ENCODE peak calls at places on chromosomes 11 and 22, in ten cellular contexts. One of them, this sample, is unnamed.

GRCh38 chr11:18271206-18271605 is 5.1 kb downstream of the SAA1 start:
- DNase-seq in stimulated activated CD8-positive, alpha-beta memory T cell treated with anti-CD3 and anti-CD28 coated beads, Interleukin-4, amount 100 ng/mL, for 1 hour: no peak
- DNase-seq in cardiac muscle cell: no peak
- DNase-seq in EL: no peak
- DNase-seq in activated naive CD4-positive, alpha-beta T cell: no peak
- DNase-seq in HTR-8/SVneo: no peak
- DNase-seq in iris pigment epithelial cell: no peak
- DNase-seq in dermis microvascular lymphatic vessel endothelial cell: no peak
- DNase-seq in activated CD8-positive, alpha-beta memory T cell treated with anti-CD3 and anti-CD28 coated beads, Interleukin-2, amount 50 U/mL, for 48 hours: no peak
- DNase-seq in neural crest cell: no peak
- DNase-seq in this sample: no peak

GRCh38 chr11:78714539-78714938 is 139.9 kb upstream of the NARS2 start:
- DNase-seq in stimulated activated CD8-positive, alpha-beta memory T cell treated with anti-CD3 and anti-CD28 coated beads, Interleukin-4, amount 100 ng/mL, for 1 hour: no peak
- DNase-seq in cardiac muscle cell: no peak
- DNase-seq in EL: no peak
- DNase-seq in activated naive CD4-positive, alpha-beta T cell: no peak
- DNase-seq in HTR-8/SVneo: no peak
- DNase-seq in iris pigment epithelial cell: no peak
- DNase-seq in dermis microvascular lymphatic vessel endothelial cell: no peak
- DNase-seq in activated CD8-positive, alpha-beta memory T cell treated with anti-CD3 and anti-CD28 coated beads, Interleukin-2, amount 50 U/mL, for 48 hours: no peak
- DNase-seq in neural crest cell: no peak
- DNase-seq in this sample: no peak

GRCh38 chr11:114785820-114786219 is 107.5 kb downstream of the NXPE2 start:
- DNase-seq in stimulated activated CD8-positive, alpha-beta memory T cell treated with anti-CD3 and anti-CD28 coated beads, Interleukin-4, amount 100 ng/mL, for 1 hour: no peak
- DNase-seq in cardiac muscle cell: no peak
- DNase-seq in EL: no peak
- DNase-seq in activated naive CD4-positive, alpha-beta T cell: no peak
- DNase-seq in HTR-8/SVneo: no peak
- DNase-seq in iris pigment epithelial cell: no peak
- DNase-seq in dermis microvascular lymphatic vessel endothelial cell: no peak
- DNase-seq in activated CD8-positive, alpha-beta memory T cell treated with anti-CD3 and anti-CD28 coated beads, Interleukin-2, amount 50 U/mL, for 48 hours: no peak
- DNase-seq in neural crest cell: no peak
- DNase-seq in this sample: no peak

GRCh38 chr11:12922980-12923507 is 86.1 kb upstream of the RASSF10 start:
- DNase-seq in stimulated activated CD8-positive, alpha-beta memory T cell treated with anti-CD3 and anti-CD28 coated beads, Interleukin-4, amount 100 ng/mL, for 1 hour: no peak
- DNase-seq in cardiac muscle cell: no peak
- DNase-seq in EL: no peak
- DNase-seq in activated naive CD4-positive, alpha-beta T cell: no peak
- DNase-seq in HTR-8/SVneo: no peak
- DNase-seq in iris pigment epithelial cell: peak; percentile 66
- DNase-seq in dermis microvascular lymphatic vessel endothelial cell: no peak
- DNase-seq in activated CD8-positive, alpha-beta memory T cell treated with anti-CD3 and anti-CD28 coated beads, Interleukin-2, amount 50 U/mL, for 48 hours: no peak
- DNase-seq in neural crest cell: no peak
- DNase-seq in this sample: no peak

GRCh38 chr11:75476716-75477613 is 44.0 kb upstream of the KLHL35 start:
- DNase-seq in stimulated activated CD8-positive, alpha-beta memory T cell treated with anti-CD3 and anti-CD28 coated beads, Interleukin-4, amount 100 ng/mL, for 1 hour: no peak
- DNase-seq in cardiac muscle cell: no peak
- DNase-seq in EL: no peak
- DNase-seq in activated naive CD4-positive, alpha-beta T cell: no peak
- DNase-seq in HTR-8/SVneo: no peak
- DNase-seq in iris pigment epithelial cell: peak; percentile 12
- DNase-seq in dermis microvascular lymphatic vessel endothelial cell: no peak
- DNase-seq in activated CD8-positive, alpha-beta memory T cell treated with anti-CD3 and anti-CD28 coated beads, Interleukin-2, amount 50 U/mL, for 48 hours: no peak
- DNase-seq in neural crest cell: no peak
- DNase-seq in this sample: no peak

GRCh38 chr11:35185696-35186095 is 46.7 kb downstream of the CD44 start:
- DNase-seq in stimulated activated CD8-positive, alpha-beta memory T cell treated with anti-CD3 and anti-CD28 coated beads, Interleukin-4, amount 100 ng/mL, for 1 hour: no peak
- DNase-seq in cardiac muscle cell: peak; percentile 49
- DNase-seq in EL: no peak
- DNase-seq in activated naive CD4-positive, alpha-beta T cell: no peak
- DNase-seq in HTR-8/SVneo: no peak
- DNase-seq in iris pigment epithelial cell: peak; percentile 76
- DNase-seq in dermis microvascular lymphatic vessel endothelial cell: no peak
- DNase-seq in activated CD8-positive, alpha-beta memory T cell treated with anti-CD3 and anti-CD28 coated beads, Interleukin-2, amount 50 U/mL, for 48 hours: no peak
- DNase-seq in neural crest cell: no peak
- DNase-seq in this sample: peak; percentile 24

GRCh38 chr22:48955351-48956311 is 872.0 kb downstream of the BRD1 start:
- DNase-seq in stimulated activated CD8-positive, alpha-beta memory T cell treated with anti-CD3 and anti-CD28 coated beads, Interleukin-4, amount 100 ng/mL, for 1 hour: no peak
- DNase-seq in cardiac muscle cell: no peak
- DNase-seq in EL: no peak
- DNase-seq in activated naive CD4-positive, alpha-beta T cell: no peak
- DNase-seq in HTR-8/SVneo: no peak
- DNase-seq in iris pigment epithelial cell: no peak
- DNase-seq in dermis microvascular lymphatic vessel endothelial cell: no peak
- DNase-seq in activated CD8-positive, alpha-beta memory T cell treated with anti-CD3 and anti-CD28 coated beads, Interleukin-2, amount 50 U/mL, for 48 hours: peak; percentile 36
- DNase-seq in neural crest cell: no peak
- DNase-seq in this sample: no peak

GRCh38 chr22:23762866-23763578 is at the start of gene C22orf15:
- DNase-seq in stimulated activated CD8-positive, alpha-beta memory T cell treated with anti-CD3 and anti-CD28 coated beads, Interleukin-4, amount 100 ng/mL, for 1 hour: no peak
- DNase-seq in cardiac muscle cell: no peak
- DNase-seq in EL: peak; percentile 79
- DNase-seq in activated naive CD4-positive, alpha-beta T cell: peak; percentile 25
- DNase-seq in HTR-8/SVneo: no peak
- DNase-seq in iris pigment epithelial cell: peak; percentile 40
- DNase-seq in dermis microvascular lymphatic vessel endothelial cell: no peak
- DNase-seq in activated CD8-positive, alpha-beta memory T cell treated with anti-CD3 and anti-CD28 coated beads, Interleukin-2, amount 50 U/mL, for 48 hours: no peak
- DNase-seq in neural crest cell: no peak
- DNase-seq in this sample: no peak

GRCh38 chr11:107413352-107413751 is 44.3 kb downstream of the CWF19L2 start:
- DNase-seq in stimulated activated CD8-positive, alpha-beta memory T cell treated with anti-CD3 and anti-CD28 coated beads, Interleukin-4, amount 100 ng/mL, for 1 hour: no peak
- DNase-seq in cardiac muscle cell: no peak
- DNase-seq in EL: no peak
- DNase-seq in activated naive CD4-positive, alpha-beta T cell: no peak
- DNase-seq in HTR-8/SVneo: no peak
- DNase-seq in iris pigment epithelial cell: no peak
- DNase-seq in dermis microvascular lymphatic vessel endothelial cell: no peak
- DNase-seq in activated CD8-positive, alpha-beta memory T cell treated with anti-CD3 and anti-CD28 coated beads, Interleukin-2, amount 50 U/mL, for 48 hours: no peak
- DNase-seq in neural crest cell: no peak
- DNase-seq in this sample: no peak

GRCh38 chr11:15826826-15827225 is 529.5 kb downstream of the SOX6 start:
- DNase-seq in stimulated activated CD8-positive, alpha-beta memory T cell treated with anti-CD3 and anti-CD28 coated beads, Interleukin-4, amount 100 ng/mL, for 1 hour: no peak
- DNase-seq in cardiac muscle cell: peak; percentile 80
- DNase-seq in EL: peak; percentile 35
- DNase-seq in activated naive CD4-positive, alpha-beta T cell: no peak
- DNase-seq in HTR-8/SVneo: peak; percentile 7
- DNase-seq in iris pigment epithelial cell: peak; percentile 5
- DNase-seq in dermis microvascular lymphatic vessel endothelial cell: no peak
- DNase-seq in activated CD8-positive, alpha-beta memory T cell treated with anti-CD3 and anti-CD28 coated beads, Interleukin-2, amount 50 U/mL, for 48 hours: peak; percentile 72
- DNase-seq in neural crest cell: peak; percentile 85
- DNase-seq in this sample: peak; percentile 73

GRCh38 chr11:78935408-78936101 is 360.9 kb upstream of the NARS2 start:
- DNase-seq in stimulated activated CD8-positive, alpha-beta memory T cell treated with anti-CD3 and anti-CD28 coated beads, Interleukin-4, amount 100 ng/mL, for 1 hour: no peak
- DNase-seq in cardiac muscle cell: no peak
- DNase-seq in EL: no peak
- DNase-seq in activated naive CD4-positive, alpha-beta T cell: no peak
- DNase-seq in HTR-8/SVneo: no peak
- DNase-seq in iris pigment epithelial cell: no peak
- DNase-seq in dermis microvascular lymphatic vessel endothelial cell: no peak
- DNase-seq in activated CD8-positive, alpha-beta memory T cell treated with anti-CD3 and anti-CD28 coated beads, Interleukin-2, amount 50 U/mL, for 48 hours: no peak
- DNase-seq in neural crest cell: no peak
- DNase-seq in this sample: no peak

GRCh38 chr11:10900686-10901415 is 43.0 kb upstream of the ZBED5 start:
- DNase-seq in stimulated activated CD8-positive, alpha-beta memory T cell treated with anti-CD3 and anti-CD28 coated beads, Interleukin-4, amount 100 ng/mL, for 1 hour: no peak
- DNase-seq in cardiac muscle cell: peak; percentile 19
- DNase-seq in EL: no peak
- DNase-seq in activated naive CD4-positive, alpha-beta T cell: no peak
- DNase-seq in HTR-8/SVneo: peak; percentile 8
- DNase-seq in iris pigment epithelial cell: peak; percentile 51
- DNase-seq in dermis microvascular lymphatic vessel endothelial cell: no peak
- DNase-seq in activated CD8-positive, alpha-beta memory T cell treated with anti-CD3 and anti-CD28 coated beads, Interleukin-2, amount 50 U/mL, for 48 hours: no peak
- DNase-seq in neural crest cell: no peak
- DNase-seq in this sample: no peak